ENCODE peak calls at places on chromosomes 12 and 14, in nine cellular contexts. L is dermis blood vessel endothelial cell, F is stomach, X is T-helper 1 cell, O is aorta, S is frontal cortex, B is HEK293T, K is OCI-LY7, I is C1 segment of cervical spinal cord. A is an unnamed sample.

GRCh38 chr14:58414845-58415244 is 12.5 kb downstream of the TIMM9 start:
- DNase-seq in L (no peak), F (no peak), X (no peak), O (no peak), S (no peak), B (peak), K (no peak), I (no peak), A (no peak)

GRCh38 chr12:15323530-15323929 is 1.2 kb downstream of the PTPRO start:
- DNase-seq in L (no peak), F (no peak), X (no peak), O (no peak), S (no peak), B (no peak), K (no peak), I (no peak), A (no peak)

GRCh38 chr14:44317433-44317746 is 189.7 kb downstream of the FSCB start:
- DNase-seq in L (no peak), F (no peak), X (no peak), O (no peak), S (no peak), B (no peak), K (no peak), I (no peak), A (no peak)

GRCh38 chr12:77893918-77894317 is 63.2 kb downstream of the NAV3 start:
- DNase-seq in L (peak), F (peak), X (no peak), O (no peak), S (no peak), B (no peak), K (no peak), I (no peak), A (no peak)

GRCh38 chr12:110670161-110670701 is 18.7 kb downstream of the HVCN1 start:
- DNase-seq in L (no peak), F (no peak), X (no peak), O (no peak), S (no peak), B (no peak), K (peak), I (no peak), A (no peak)

GRCh38 chr12:121581681-121582439 is 1.0 kb upstream of the KDM2B start:
- DNase-seq in L (peak), F (peak), X (no peak), O (no peak), S (peak), B (no peak), K (peak), I (no peak), A (no peak)

GRCh38 chr12:48681416-48681737 is 661 bp downstream of the KANSL2 start:
- DNase-seq in L (peak), F (no peak), X (no peak), O (no peak), S (no peak), B (peak), K (peak), I (no peak), A (no peak)

GRCh38 chr12:54384591-54385041 is at the start of gene ZNF385A:
- DNase-seq in L (no peak), F (no peak), X (no peak), O (peak), S (no peak), B (no peak), K (peak), I (no peak), A (no peak)

GRCh38 chr12:2301531-2302461 is 249.0 kb downstream of the CACNA1C start:
- DNase-seq in L (no peak), F (no peak), X (no peak), O (peak), S (no peak), B (no peak), K (no peak), I (no peak), A (no peak)

GRCh38 chr14:65167072-65167645 is 64.8 kb upstream of the MAX start:
- DNase-seq in L (no peak), F (no peak), X (no peak), O (no peak), S (no peak), B (no peak), K (peak), I (no peak), A (no peak)

GRCh38 chr12:130212384-130212783 is 50.1 kb downstream of the FZD10 start:
- DNase-seq in L (no peak), F (no peak), X (no peak), O (no peak), S (no peak), B (no peak), K (no peak), I (no peak), A (no peak)

GRCh38 chr14:63423889-63424288 is 105.2 kb upstream of the GPHB5 start:
- DNase-seq in L (no peak), F (no peak), X (no peak), O (no peak), S (no peak), B (no peak), K (no peak), I (no peak), A (no peak)

GRCh38 chr14:70190156-70190555 is 1.4 kb upstream of the SLC8A3 start:
- DNase-seq in L (no peak), F (no peak), X (no peak), O (no peak), S (no peak), B (no peak), K (no peak), I (no peak), A (no peak)

GRCh38 chr12:62396750-62397149 is 69.9 kb upstream of the MON2 start:
- DNase-seq in L (peak), F (no peak), X (no peak), O (no peak), S (no peak), B (no peak), K (no peak), I (no peak), A (no peak)

GRCh38 chr14:64763801-64764511 is 59.7 kb downstream of the PLEKHG3 start:
- DNase-seq in L (peak), F (no peak), X (no peak), O (peak), S (peak), B (no peak), K (no peak), I (no peak), A (no peak)

GRCh38 chr12:42961395-42961794 is 371.8 kb upstream of the PRICKLE1 start:
- DNase-seq in L (peak), F (no peak), X (no peak), O (no peak), S (no peak), B (no peak), K (no peak), I (no peak), A (no peak)

GRCh38 chr14:96445844-96446710 is 54.1 kb downstream of the AK7 start:
- DNase-seq in L (no peak), F (no peak), X (no peak), O (no peak), S (no peak), B (no peak), K (no peak), I (no peak), A (no peak)

GRCh38 chr12:94969424-94969823 is 34.1 kb downstream of the NDUFA12 start:
- DNase-seq in L (no peak), F (no peak), X (no peak), O (no peak), S (no peak), B (no peak), K (peak), I (no peak), A (no peak)

GRCh38 chr12:3251067-3251466 is 173.9 kb downstream of the TSPAN9 start:
- DNase-seq in L (no peak), F (no peak), X (no peak), O (no peak), S (no peak), B (no peak), K (no peak), I (no peak), A (no peak)

GRCh38 chr14:82362452-82362851 is 828.8 kb upstream of the SEL1L start:
- DNase-seq in L (no peak), F (no peak), X (no peak), O (no peak), S (no peak), B (no peak), K (no peak), I (no peak), A (no peak)

GRCh38 chr12:97148941-97149559 is 242.0 kb downstream of the NEDD1 start:
- DNase-seq in L (peak), F (peak), X (peak), O (no peak), S (no peak), B (peak), K (peak), I (no peak), A (peak)

GRCh38 chr14:94331462-94331861 is 8.3 kb upstream of the SERPINA6 start:
- DNase-seq in L (no peak), F (no peak), X (no peak), O (no peak), S (no peak), B (no peak), K (no peak), I (no peak), A (no peak)

GRCh38 chr14:24054646-24055045 is 2.8 kb downstream of the CARMIL3 start:
- DNase-seq in L (no peak), F (no peak), X (no peak), O (no peak), S (no peak), B (no peak), K (no peak), I (no peak), A (no peak)

GRCh38 chr14:51138353-51139103 is 43.6 kb upstream of the TRIM9 start:
- DNase-seq in L (no peak), F (no peak), X (no peak), O (no peak), S (no peak), B (no peak), K (no peak), I (no peak), A (no peak)

GRCh38 chr14:21525995-21526671 is at the start of gene SALL2:
- DNase-seq in L (peak), F (peak), X (peak), O (peak), S (peak), B (peak), K (peak), I (no peak), A (peak)

GRCh38 chr12:49885118-49885517 is 18.6 kb downstream of the FAIM2 start:
- DNase-seq in L (no peak), F (no peak), X (no peak), O (no peak), S (no peak), B (no peak), K (no peak), I (no peak), A (no peak)

GRCh38 chr12:64736771-64737170 is 22.4 kb downstream of the GNS start:
- DNase-seq in L (no peak), F (no peak), X (no peak), O (no peak), S (no peak), B (no peak), K (no peak), I (no peak), A (no peak)

GRCh38 chr12:89350260-89350659 is 2.0 kb downstream of the DUSP6 start:
- DNase-seq in L (no peak), F (no peak), X (no peak), O (no peak), S (no peak), B (no peak), K (no peak), I (no peak), A (no peak)

GRCh38 chr12:84842406-84843013 is 70.1 kb downstream of the SLC6A15 start:
- DNase-seq in L (peak), F (no peak), X (no peak), O (no peak), S (no peak), B (peak), K (peak), I (no peak), A (no peak)

GRCh38 chr12:20624718-20625117 is 70.4 kb upstream of the SLCO1C1 start:
- DNase-seq in L (peak), F (no peak), X (no peak), O (no peak), S (no peak), B (peak), K (no peak), I (no peak), A (no peak)